ENCODE peak calls at places on chromosomes 13 and 19, in seven cellular contexts. One of them, this sample, is unnamed.

GRCh38 chr19:55549500-55550320 is 4.4 kb upstream of the SBK3 start:
- DNase-seq in SK-N-SH: no peak
- DNase-seq in midbrain: no peak
- DNase-seq in posterior cingulate gyrus: no peak
- DNase-seq in NCI-H1105: no peak
- DNase-seq in right cardiac atrium: peak
- DNase-seq in amniotic stem cell: peak
- DNase-seq in this sample: no peak

GRCh38 chr13:79782541-79783216 is 301.7 kb downstream of the NDFIP2 start:
- DNase-seq in SK-N-SH: peak
- DNase-seq in NCI-H1105: peak
- DNase-seq in midbrain: peak
- DNase-seq in amniotic stem cell: no peak
- DNase-seq in posterior cingulate gyrus: peak
- DNase-seq in right cardiac atrium: peak
- DNase-seq in this sample: peak

GRCh38 chr19:48216933-48217332 is 38.8 kb downstream of the CARD8 start:
- DNase-seq in posterior cingulate gyrus: no peak
- DNase-seq in amniotic stem cell: no peak
- DNase-seq in right cardiac atrium: no peak
- DNase-seq in NCI-H1105: no peak
- DNase-seq in SK-N-SH: no peak
- DNase-seq in midbrain: no peak
- DNase-seq in this sample: no peak

GRCh38 chr19:1808395-1808731 is 3.7 kb downstream of the ATP8B3 start:
- DNase-seq in midbrain: no peak
- DNase-seq in right cardiac atrium: no peak
- DNase-seq in amniotic stem cell: no peak
- DNase-seq in SK-N-SH: no peak
- DNase-seq in posterior cingulate gyrus: no peak
- DNase-seq in NCI-H1105: no peak
- DNase-seq in this sample: no peak

GRCh38 chr19:3986260-3987041 is 1.2 kb upstream of the EEF2 start:
- DNase-seq in SK-N-SH: peak
- DNase-seq in right cardiac atrium: no peak
- DNase-seq in amniotic stem cell: peak
- DNase-seq in NCI-H1105: peak
- DNase-seq in posterior cingulate gyrus: no peak
- DNase-seq in midbrain: peak
- DNase-seq in this sample: peak

GRCh38 chr19:41330946-41331678 is 21.1 kb downstream of the CCDC97 start:
- DNase-seq in amniotic stem cell: no peak
- DNase-seq in NCI-H1105: no peak
- DNase-seq in right cardiac atrium: peak
- DNase-seq in posterior cingulate gyrus: no peak
- DNase-seq in midbrain: no peak
- DNase-seq in SK-N-SH: peak
- DNase-seq in this sample: no peak

GRCh38 chr19:12159773-12160414 is 3.0 kb upstream of the ZNF136 start:
- DNase-seq in right cardiac atrium: no peak
- DNase-seq in midbrain: no peak
- DNase-seq in SK-N-SH: peak
- DNase-seq in amniotic stem cell: no peak
- DNase-seq in posterior cingulate gyrus: no peak
- DNase-seq in NCI-H1105: no peak
- DNase-seq in this sample: no peak

GRCh38 chr19:52533901-52534300 is 6.4 kb downstream of the ZNF808 start:
- DNase-seq in SK-N-SH: no peak
- DNase-seq in right cardiac atrium: no peak
- DNase-seq in posterior cingulate gyrus: no peak
- DNase-seq in amniotic stem cell: no peak
- DNase-seq in NCI-H1105: no peak
- DNase-seq in midbrain: no peak
- DNase-seq in this sample: no peak

GRCh38 chr13:36673838-36674326 is at the start of gene SERTM1:
- DNase-seq in SK-N-SH: peak
- DNase-seq in midbrain: no peak
- DNase-seq in posterior cingulate gyrus: peak
- DNase-seq in amniotic stem cell: no peak
- DNase-seq in right cardiac atrium: peak
- DNase-seq in NCI-H1105: peak
- DNase-seq in this sample: no peak

GRCh38 chr13:92952161-92952560 is 274.4 kb upstream of the GPC6 start:
- DNase-seq in posterior cingulate gyrus: no peak
- DNase-seq in NCI-H1105: no peak
- DNase-seq in amniotic stem cell: no peak
- DNase-seq in midbrain: no peak
- DNase-seq in right cardiac atrium: no peak
- DNase-seq in SK-N-SH: no peak
- DNase-seq in this sample: no peak

GRCh38 chr19:7607874-7608560 is 12.4 kb downstream of the CAMSAP3 start:
- DNase-seq in midbrain: no peak
- DNase-seq in posterior cingulate gyrus: no peak
- DNase-seq in SK-N-SH: no peak
- DNase-seq in NCI-H1105: no peak
- DNase-seq in right cardiac atrium: no peak
- DNase-seq in amniotic stem cell: no peak
- DNase-seq in this sample: no peak

GRCh38 chr13:21355304-21355703 is 103.8 kb downstream of the ZDHHC20 start:
- DNase-seq in amniotic stem cell: no peak
- DNase-seq in SK-N-SH: no peak
- DNase-seq in right cardiac atrium: no peak
- DNase-seq in midbrain: no peak
- DNase-seq in posterior cingulate gyrus: no peak
- DNase-seq in NCI-H1105: no peak
- DNase-seq in this sample: no peak

GRCh38 chr13:95033890-95034289 is 267.4 kb downstream of the ABCC4 start:
- DNase-seq in posterior cingulate gyrus: no peak
- DNase-seq in right cardiac atrium: no peak
- DNase-seq in midbrain: no peak
- DNase-seq in amniotic stem cell: no peak
- DNase-seq in SK-N-SH: no peak
- DNase-seq in NCI-H1105: no peak
- DNase-seq in this sample: no peak

This sample was measured in dorsolateral prefrontal cortex.